ENCODE peak calls at places on chromosomes 1 and 21, in five cellular contexts. D is stomach, N is GM12878, Y is GM23338, I is Panc1. S is an unnamed sample. For H3K36me3, the result is how much of the 10 kb centered on the place peaks cover.

GRCh38 chr1:96090134-96090533 is 631.5 kb upstream of the PTBP2 start:
- DNase-seq in D (peak), N (no peak), Y (no peak), I (no peak), S (no peak)

GRCh38 chr1:145828368-145829016 is 4.5 kb downstream of the POLR3C start:
- DNase-seq in D (no peak), N (no peak), Y (no peak), I (no peak), S (no peak)

GRCh38 chr1:37793773-37794371 is at the start of gene MANEAL:
- DNase-seq in D (peak), N (no peak), Y (peak), I (no peak), S (no peak)

GRCh38 chr21:26977741-26978140 is 10.9 kb upstream of the ADAMTS5 start:
- DNase-seq in D (no peak), N (no peak), Y (no peak), I (no peak), S (no peak)

GRCh38 chr1:106879538-106879937 is 176.9 kb upstream of the PRMT6 start:
- DNase-seq in D (peak), N (no peak), Y (peak), I (no peak), S (peak)

GRCh38 chr21:33403786-33404571 is 766 bp downstream of the IFNGR2 start:
- DNase-seq in D (peak), N (no peak), Y (peak), I (no peak), S (peak)

GRCh38 chr1:50976890-50977574 is 7.0 kb downstream of the CDKN2C start:
- DNase-seq in D (no peak), N (no peak), Y (peak), I (no peak), S (no peak)

GRCh38 chr1:214332950-214333798 is 52.2 kb downstream of the SMYD2 start:
- DNase-seq in D (peak), N (no peak), Y (peak), I (peak), S (peak)

GRCh38 chr1:85550784-85551516 is 29.6 kb upstream of the CCN1 start:
- DNase-seq in D (no peak), N (no peak), Y (no peak), I (peak), S (no peak)

GRCh38 chr1:162943627-162944026 is 82.7 kb upstream of the CCDC190 start:
- DNase-seq in D (no peak), N (no peak), Y (no peak), I (no peak), S (no peak)

GRCh38 chr1:231046730-231047395 is 6.8 kb upstream of the FAM89A start:
- DNase-seq in D (no peak), N (no peak), Y (no peak), I (no peak), S (no peak)

GRCh38 chr1:189986521-189986920 is 491.1 kb downstream of the BRINP3 start:
- DNase-seq in D (no peak), N (no peak), Y (no peak), I (no peak), S (no peak)

GRCh38 chr1:207672525-207673130 is 27.7 kb downstream of the CR1L start:
- DNase-seq in D (peak), N (no peak), Y (peak), I (no peak), S (no peak)

GRCh38 chr1:48035371-48036141 is 38.4 kb upstream of the TRABD2B start:
- DNase-seq in D (no peak), N (no peak), Y (no peak), I (no peak), S (no peak)

GRCh38 chr1:216034506-216034905 is 388.7 kb downstream of the USH2A start:
- DNase-seq in D (no peak), N (no peak), Y (peak), I (no peak), S (no peak)

GRCh38 chr1:47703161-47703825 is 265.4 kb downstream of the FOXD2 start:
- DNase-seq in D (no peak), N (no peak), Y (no peak), I (no peak), S (no peak)

GRCh38 chr1:209601809-209602657 is 18.5 kb downstream of the CAMK1G start:
- DNase-seq in D (peak), N (no peak), Y (peak), I (peak), S (no peak)

GRCh38 chr1:162135271-162135775 is 65.8 kb downstream of the NOS1AP start:
- DNase-seq in D (no peak), N (no peak), Y (no peak), I (no peak), S (no peak)

GRCh38 chr21:36396314-36396713 is 11.1 kb downstream of the CHAF1B start:
- DNase-seq in D (no peak), N (no peak), Y (no peak), I (no peak), S (no peak)

GRCh38 chr21:41258617-41259016 is 58.0 kb upstream of the FAM3B start:
- DNase-seq in D (no peak), N (no peak), Y (no peak), I (no peak), S (no peak)

GRCh38 chr21:41188476-41189146 is 20.7 kb downstream of the BACE2 start:
- DNase-seq in D (no peak), N (no peak), Y (no peak), I (no peak), S (no peak)

GRCh38 chr21:35648512-35648911 is 411.8 kb downstream of the SETD4 start:
- DNase-seq in D (peak), N (no peak), Y (no peak), I (no peak), S (no peak)

GRCh38 chr1:67847466-67847865 is 14.2 kb upstream of the GNG12 start:
- DNase-seq in D (no peak), N (no peak), Y (no peak), I (no peak), S (no peak)

GRCh38 chr1:82387070-82387366 is 586.3 kb downstream of the ADGRL2 start:
- DNase-seq in D (no peak), N (no peak), Y (no peak), I (no peak), S (no peak)

GRCh38 chr1:160070243-160071163 is 543 bp upstream of the KCNJ10 start:
- DNase-seq in D (peak), N (no peak), Y (peak), I (no peak), S (peak)

GRCh38 chr1:89673251-89673650 is 40.3 kb downstream of the LRRC8C start:
- DNase-seq in D (no peak), N (no peak), Y (no peak), I (no peak), S (no peak)

GRCh38 chr1:25796807-25797458 is 3.1 kb upstream of the SELENON start:
- DNase-seq in D (peak), N (no peak), Y (peak), I (peak), S (peak)
- TF ChIP-seq POLR2AphosphoS5 in D (peak), N (no peak), Y (no peak), I (no peak), S (no peak)

GRCh38 chr1:45567911-45568310 is 15.9 kb upstream of the NASP start:
- DNase-seq in D (no peak), N (no peak), Y (no peak), I (no peak), S (no peak)
- H3K36me3 ChIP-seq in D (under half), N (under half), Y (under half), I (under half), S (under half)

GRCh38 chr1:20574686-20575543 is 14.0 kb upstream of the CDA start:
- DNase-seq in D (peak), N (no peak), Y (peak), I (peak), S (peak)
- TF ChIP-seq POLR2AphosphoS5 in D (peak), N (no peak), Y (no peak), I (peak), S (no peak)

GRCh38 chr1:10108948-10109347 is 76.2 kb downstream of the UBE4B start:
- DNase-seq in D (no peak), N (no peak), Y (no peak), I (no peak), S (no peak)
- H3K36me3 ChIP-seq in D (under half), N (under half), Y (under half), I (under half), S (under half)

GRCh38 chr1:28450561-28450960 is 55.3 kb upstream of the RCC1 start:
- DNase-seq in D (no peak), N (no peak), Y (no peak), I (no peak), S (no peak)

GRCh38 chr1:28458237-28459228 is 47.3 kb upstream of the RCC1 start:
- DNase-seq in D (no peak), N (no peak), Y (no peak), I (no peak), S (no peak)

GRCh38 chr1:28457678-28458077 is 48.2 kb upstream of the RCC1 start:
- DNase-seq in D (no peak), N (no peak), Y (no peak), I (no peak), S (no peak)

GRCh38 chr1:28451011-28451410 is 54.8 kb upstream of the RCC1 start:
- DNase-seq in D (no peak), N (no peak), Y (no peak), I (no peak), S (no peak)

DNA sequence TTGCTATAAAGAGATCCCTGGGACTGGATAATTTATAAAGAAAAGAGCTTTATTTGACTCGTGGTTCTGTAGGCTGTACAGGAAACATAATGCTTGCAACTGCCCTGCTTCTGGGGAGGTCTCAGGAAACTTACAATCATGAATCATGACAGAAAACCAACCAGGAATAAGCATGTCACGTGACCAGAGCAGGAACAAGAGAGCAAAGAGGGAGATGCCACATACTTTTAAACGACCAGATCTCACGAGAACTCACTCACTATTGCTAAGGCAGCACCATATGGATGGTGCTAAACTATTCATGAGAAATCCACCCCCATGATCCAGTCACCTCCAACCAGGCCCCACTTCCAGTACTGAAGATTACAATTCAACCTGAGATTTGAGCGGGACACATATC is 49.8 kb upstream of the RCC1 start:
- DNase-seq in D (no peak), N (no peak), Y (no peak), I (no peak), S (no peak)
- TF ChIP-seq POLR2AphosphoS5 in D (no peak), N (no peak), Y (no peak), I (no peak), S (no peak)

GRCh38 chr21:45989355-45990048 is 7.9 kb downstream of the COL6A1 start:
- DNase-seq in D (peak), N (no peak), Y (no peak), I (no peak), S (peak)
- H3K36me3 ChIP-seq in D (under half), N (under half), Y (under half), I (under half), S (half or more)

S was measured in sigmoid colon.